ENCODE peak calls at places on chromosomes 16 and 17, in seven cellular contexts. K, P, S, X, F, E and G are unnamed samples.

GRCh38 chr16:80283450-80284392 is 257.1 kb upstream of the DYNLRB2 start:
- DNase-seq in P (no peak), F (no peak), X (no peak), S (no peak), K (no peak), E (no peak), G (no peak)

GRCh38 chr16:73887895-73888294 is 408.7 kb upstream of the PSMD7 start:
- DNase-seq in E (no peak), F (no peak), X (no peak), P (no peak), K (peak), S (no peak), G (no peak)

GRCh38 chr17:29514792-29515191 is 52.0 kb downstream of the ABHD15 start:
- DNase-seq in X (no peak), E (no peak), S (no peak), P (no peak), F (peak), K (no peak), G (no peak)

GRCh38 chr17:46738544-46738943 is 79.9 kb downstream of the WNT3 start:
- DNase-seq in E (no peak), F (no peak), K (no peak), X (no peak), P (no peak), S (no peak), G (no peak)

GRCh38 chr17:67244621-67245072 is 349 bp downstream of the HELZ start:
- DNase-seq in K (peak), P (no peak), S (no peak), F (no peak), E (peak), X (no peak), G (no peak)

GRCh38 chr16:3149193-3149530 is 14.3 kb downstream of the ZNF213 start:
- DNase-seq in P (no peak), X (no peak), E (no peak), F (no peak), K (no peak), S (no peak), G (no peak)

GRCh38 chr17:47276868-47277267 is 23.2 kb downstream of the ITGB3 start:
- DNase-seq in E (no peak), P (no peak), X (no peak), K (peak), S (peak), F (peak), G (no peak)

GRCh38 chr16:15880434-15880833 is 8.0 kb downstream of the CEP20 start:
- DNase-seq in X (no peak), E (no peak), F (no peak), P (no peak), S (no peak), K (no peak), G (no peak)

GRCh38 chr17:2250140-2251095 is 53.2 kb downstream of the SMG6 start:
- DNase-seq in S (no peak), K (no peak), X (no peak), F (no peak), E (peak), P (peak), G (no peak)

GRCh38 chr16:86892509-86892908 is 314.2 kb downstream of the FOXL1 start:
- DNase-seq in E (peak), F (peak), X (no peak), K (no peak), P (no peak), S (no peak), G (no peak)

GRCh38 chr16:30925646-30926332 is 2.4 kb downstream of the FBXL19 start:
- DNase-seq in P (no peak), E (no peak), F (no peak), X (no peak), S (no peak), K (no peak), G (no peak)

GRCh38 chr16:88770459-88771293 is 14.3 kb downstream of the PIEZO1 start:
- DNase-seq in E (peak), K (peak), P (no peak), S (no peak), X (no peak), F (peak), G (no peak)

GRCh38 chr17:72822358-72823023 is 270.0 kb downstream of the SLC39A11 start:
- DNase-seq in P (no peak), X (no peak), F (peak), S (no peak), E (no peak), K (no peak), G (no peak)

GRCh38 chr16:57361384-57361783 is 2.8 kb downstream of the CCL22 start:
- DNase-seq in K (no peak), P (no peak), S (no peak), E (no peak), X (no peak), F (no peak), G (no peak)

GRCh38 chr16:86353185-86353584 is 157.1 kb upstream of the FOXF1 start:
- DNase-seq in S (no peak), X (no peak), F (peak), P (no peak), E (no peak), K (no peak), G (no peak)

GRCh38 chr17:75316253-75316652 is 27.0 kb upstream of the SLC25A19 start:
- DNase-seq in F (no peak), X (no peak), K (no peak), P (no peak), E (no peak), S (no peak), G (no peak)

GRCh38 chr17:68600123-68600880 is 865 bp downstream of the FAM20A start:
- DNase-seq in X (peak), S (no peak), K (peak), E (peak), F (no peak), P (no peak), G (peak)

GRCh38 chr16:54648575-54648974 is 282.1 kb upstream of the IRX5 start:
- DNase-seq in F (no peak), P (no peak), S (no peak), X (no peak), E (no peak), K (peak), G (no peak)

GRCh38 chr17:45398800-45399199 is 33.9 kb downstream of the ARHGAP27 start:
- DNase-seq in K (peak), S (no peak), E (no peak), F (no peak), P (no peak), X (no peak), G (no peak)

GRCh38 chr16:48574766-48575165 is 35.2 kb downstream of the N4BP1 start:
- DNase-seq in F (no peak), X (no peak), K (no peak), S (no peak), P (no peak), E (no peak), G (no peak)

GRCh38 chr17:13476722-13477121 is 125.0 kb downstream of the HS3ST3A1 start:
- DNase-seq in P (no peak), E (no peak), K (no peak), S (no peak), X (no peak), F (peak), G (no peak)

GRCh38 chr17:59292174-59292523 is 39.3 kb upstream of the YPEL2 start:
- DNase-seq in S (no peak), X (no peak), E (no peak), P (no peak), F (no peak), K (no peak), G (no peak)

GRCh38 chr16:60755907-60756306 is 1280.3 kb downstream of the CDH8 start:
- DNase-seq in F (no peak), E (no peak), K (no peak), P (no peak), S (no peak), X (no peak), G (no peak)

GRCh38 chr16:57530104-57530522 is 6.3 kb downstream of the CCDC102A start:
- DNase-seq in X (no peak), S (no peak), K (no peak), E (peak), F (peak), P (peak), G (peak)

GRCh38 chr16:88067530-88068411 is 116.5 kb downstream of the BANP start:
- DNase-seq in K (no peak), P (no peak), X (no peak), S (no peak), F (no peak), E (no peak), G (no peak)

GRCh38 chr17:44389723-44390202 is 314 bp upstream of the ITGA2B start:
- DNase-seq in S (no peak), P (no peak), E (no peak), F (no peak), K (no peak), X (no peak), G (no peak)

GRCh38 chr16:86212706-86213426 is 297.5 kb upstream of the FOXF1 start:
- DNase-seq in F (no peak), P (no peak), S (no peak), X (no peak), K (no peak), E (no peak), G (no peak)

GRCh38 chr17:39484178-39484577 is 22.9 kb downstream of the CDK12 start:
- DNase-seq in K (no peak), X (no peak), P (no peak), S (no peak), E (no peak), F (no peak), G (peak)

GRCh38 chr17:68394608-68395331 is 62.5 kb downstream of the WIPI1 start:
- DNase-seq in E (no peak), S (no peak), X (no peak), F (no peak), P (no peak), K (no peak), G (no peak)

GRCh38 chr16:88508868-88509748 is 56.0 kb downstream of the ZFPM1 start:
- DNase-seq in X (no peak), F (no peak), E (no peak), S (no peak), P (no peak), K (no peak), G (no peak)

GRCh38 chr16:8587065-8587464 is 3.2 kb downstream of the TMEM114 start:
- DNase-seq in F (no peak), X (no peak), S (no peak), K (no peak), E (no peak), P (no peak), G (no peak)

GRCh38 chr16:3282103-3282746 is 1.1 kb upstream of the ZNF263 start:
- DNase-seq in P (no peak), F (no peak), X (no peak), E (no peak), S (peak), K (peak), G (no peak)

GRCh38 chr17:73203788-73204479 is 11.1 kb downstream of the COG1 start:
- DNase-seq in X (no peak), E (peak), S (no peak), F (no peak), K (no peak), P (peak), G (no peak)

GRCh38 chr16:55908641-55909040 is 33.5 kb upstream of the CES5A start:
- DNase-seq in K (no peak), X (no peak), P (no peak), E (no peak), F (no peak), S (no peak), G (no peak)